ENCODE peak calls at places on chromosome 6, in eight cellular contexts. One of them, this sample, is unnamed.

GRCh38 chr6:3309391-3310050 is 50.8 kb downstream of the PSMG4 start:
- DNase-seq in CD8-positive, alpha-beta T cell: no peak
- DNase-seq in NCI-H2081: peak
- DNase-seq in mucosa of gallbladder: no peak
- DNase-seq in brain microvascular endothelial cell: no peak
- DNase-seq in body of pancreas: peak
- DNase-seq in progenitor cell of endocrine pancreas: no peak
- DNase-seq in heart right ventricle: no peak
- DNase-seq in this sample: no peak

GRCh38 chr6:119643866-119644265 is 294.3 kb upstream of the MAN1A1 start:
- DNase-seq in CD8-positive, alpha-beta T cell: no peak
- DNase-seq in NCI-H2081: no peak
- DNase-seq in mucosa of gallbladder: no peak
- DNase-seq in brain microvascular endothelial cell: no peak
- DNase-seq in body of pancreas: no peak
- DNase-seq in progenitor cell of endocrine pancreas: no peak
- DNase-seq in heart right ventricle: no peak
- DNase-seq in this sample: no peak

GRCh38 chr6:123316733-123317323 is 319.9 kb downstream of the TRDN start:
- DNase-seq in CD8-positive, alpha-beta T cell: no peak
- DNase-seq in NCI-H2081: peak
- DNase-seq in mucosa of gallbladder: no peak
- DNase-seq in brain microvascular endothelial cell: no peak
- DNase-seq in body of pancreas: no peak
- DNase-seq in progenitor cell of endocrine pancreas: no peak
- DNase-seq in heart right ventricle: no peak
- DNase-seq in this sample: no peak

GRCh38 chr6:56019973-56020372 is 144.6 kb upstream of the BMP5 start:
- DNase-seq in CD8-positive, alpha-beta T cell: no peak
- DNase-seq in NCI-H2081: no peak
- DNase-seq in mucosa of gallbladder: no peak
- DNase-seq in brain microvascular endothelial cell: no peak
- DNase-seq in body of pancreas: no peak
- DNase-seq in progenitor cell of endocrine pancreas: no peak
- DNase-seq in heart right ventricle: no peak
- DNase-seq in this sample: no peak

GRCh38 chr6:7334685-7335084 is 21.7 kb upstream of the SSR1 start:
- DNase-seq in CD8-positive, alpha-beta T cell: no peak
- DNase-seq in NCI-H2081: no peak
- DNase-seq in mucosa of gallbladder: no peak
- DNase-seq in brain microvascular endothelial cell: no peak
- DNase-seq in body of pancreas: no peak
- DNase-seq in progenitor cell of endocrine pancreas: no peak
- DNase-seq in heart right ventricle: no peak
- DNase-seq in this sample: no peak

GRCh38 chr6:7139835-7140470 is 32.2 kb downstream of the RREB1 start:
- DNase-seq in CD8-positive, alpha-beta T cell: no peak
- DNase-seq in NCI-H2081: no peak
- DNase-seq in mucosa of gallbladder: no peak
- DNase-seq in brain microvascular endothelial cell: no peak
- DNase-seq in body of pancreas: no peak
- DNase-seq in progenitor cell of endocrine pancreas: no peak
- DNase-seq in heart right ventricle: no peak
- DNase-seq in this sample: no peak

GRCh38 chr6:48111143-48111506 is at the start of gene PTCHD4:
- DNase-seq in CD8-positive, alpha-beta T cell: no peak
- DNase-seq in NCI-H2081: peak
- DNase-seq in mucosa of gallbladder: no peak
- DNase-seq in brain microvascular endothelial cell: peak
- DNase-seq in body of pancreas: no peak
- DNase-seq in progenitor cell of endocrine pancreas: no peak
- DNase-seq in heart right ventricle: peak
- DNase-seq in this sample: no peak

GRCh38 chr6:147642458-147642857 is 134.0 kb downstream of the SAMD5 start:
- DNase-seq in CD8-positive, alpha-beta T cell: no peak
- DNase-seq in NCI-H2081: no peak
- DNase-seq in mucosa of gallbladder: no peak
- DNase-seq in brain microvascular endothelial cell: peak
- DNase-seq in body of pancreas: no peak
- DNase-seq in progenitor cell of endocrine pancreas: no peak
- DNase-seq in heart right ventricle: no peak
- DNase-seq in this sample: no peak

GRCh38 chr6:109865968-109866367 is 112.1 kb upstream of the GPR6 start:
- DNase-seq in CD8-positive, alpha-beta T cell: no peak
- DNase-seq in NCI-H2081: no peak
- DNase-seq in mucosa of gallbladder: no peak
- DNase-seq in brain microvascular endothelial cell: no peak
- DNase-seq in body of pancreas: no peak
- DNase-seq in progenitor cell of endocrine pancreas: no peak
- DNase-seq in heart right ventricle: no peak
- DNase-seq in this sample: no peak

GRCh38 chr6:15752820-15753219 is 90.0 kb upstream of the DTNBP1 start:
- DNase-seq in CD8-positive, alpha-beta T cell: no peak
- DNase-seq in NCI-H2081: no peak
- DNase-seq in mucosa of gallbladder: no peak
- DNase-seq in brain microvascular endothelial cell: no peak
- DNase-seq in body of pancreas: no peak
- DNase-seq in progenitor cell of endocrine pancreas: no peak
- DNase-seq in heart right ventricle: no peak
- DNase-seq in this sample: no peak

GRCh38 chr6:81906041-81906440 is 153.6 kb upstream of the TENT5A start:
- DNase-seq in CD8-positive, alpha-beta T cell: no peak
- DNase-seq in NCI-H2081: no peak
- DNase-seq in mucosa of gallbladder: no peak
- DNase-seq in brain microvascular endothelial cell: no peak
- DNase-seq in body of pancreas: no peak
- DNase-seq in progenitor cell of endocrine pancreas: no peak
- DNase-seq in heart right ventricle: no peak
- DNase-seq in this sample: no peak

This sample was measured in lung.